ENCODE peak calls at places on chromosomes 12 and 14, in ten cellular contexts. I is GM12891, H is lower leg skin, S is stomach, J is IMR-90, L is right lobe of liver, M is A549, N is adrenal gland, R is testis, T is upper lobe of left lung. X is an unnamed sample.

GRCh38 chr12:127360580-127360979 is 906.4 kb upstream of the TMEM132C start:
- DNase-seq in I (no peak), H (no peak), S (no peak), J (no peak), L (no peak), M (no peak), N (no peak), R (peak; percentile 41), T (no peak), X (no peak)

GRCh38 chr14:81169711-81170103 is 51.1 kb downstream of the GTF2A1 start:
- DNase-seq in I (no peak), H (peak; percentile 71), S (peak; percentile 58), J (peak; percentile 7), L (peak; percentile 81), M (no peak), N (peak; percentile 82), R (peak; percentile 71), T (no peak), X (no peak)

GRCh38 chr12:81077329-81077685 is 572 bp upstream of the ACSS3 start:
- DNase-seq in I (no peak), H (no peak), S (no peak), J (no peak), L (peak; percentile 82), M (no peak), N (peak; percentile 47), R (peak; percentile 60), T (no peak), X (peak; percentile 25)

GRCh38 chr12:232731-233614 is 19.0 kb upstream of the SLC6A12 start:
- DNase-seq in I (no peak), H (no peak), S (peak; percentile 17), J (no peak), L (no peak), M (no peak), N (no peak), R (no peak), T (no peak), X (no peak)

GRCh38 chr14:67285876-67286452 is 44.7 kb downstream of the PALS1 start:
- DNase-seq in I (no peak), H (no peak), S (no peak), J (peak; percentile 64), L (no peak), M (peak; percentile 59), N (no peak), R (no peak), T (no peak), X (no peak)

GRCh38 chr12:62332598-62332997 is 72.4 kb downstream of the USP15 start:
- DNase-seq in I (no peak), H (no peak), S (no peak), J (peak; percentile 79), L (no peak), M (no peak), N (no peak), R (no peak), T (no peak), X (no peak)

GRCh38 chr14:23186913-23187654 is 3.6 kb upstream of the SLC7A8 start:
- DNase-seq in I (peak; percentile 29), H (peak; percentile 51), S (peak; percentile 46), J (peak; percentile 76), L (no peak), M (peak; percentile 74), N (peak; percentile 53), R (peak; percentile 75), T (no peak), X (peak; percentile 11)

GRCh38 chr12:102350070-102350469 is 130.3 kb downstream of the IGF1 start:
- DNase-seq in I (no peak), H (no peak), S (no peak), J (no peak), L (no peak), M (no peak), N (no peak), R (no peak), T (no peak), X (no peak)

GRCh38 chr12:85831327-85831990 is 4.8 kb downstream of the RASSF9 start:
- DNase-seq in I (no peak), H (no peak), S (no peak), J (no peak), L (no peak), M (no peak), N (no peak), R (no peak), T (no peak), X (no peak)

DNA sequence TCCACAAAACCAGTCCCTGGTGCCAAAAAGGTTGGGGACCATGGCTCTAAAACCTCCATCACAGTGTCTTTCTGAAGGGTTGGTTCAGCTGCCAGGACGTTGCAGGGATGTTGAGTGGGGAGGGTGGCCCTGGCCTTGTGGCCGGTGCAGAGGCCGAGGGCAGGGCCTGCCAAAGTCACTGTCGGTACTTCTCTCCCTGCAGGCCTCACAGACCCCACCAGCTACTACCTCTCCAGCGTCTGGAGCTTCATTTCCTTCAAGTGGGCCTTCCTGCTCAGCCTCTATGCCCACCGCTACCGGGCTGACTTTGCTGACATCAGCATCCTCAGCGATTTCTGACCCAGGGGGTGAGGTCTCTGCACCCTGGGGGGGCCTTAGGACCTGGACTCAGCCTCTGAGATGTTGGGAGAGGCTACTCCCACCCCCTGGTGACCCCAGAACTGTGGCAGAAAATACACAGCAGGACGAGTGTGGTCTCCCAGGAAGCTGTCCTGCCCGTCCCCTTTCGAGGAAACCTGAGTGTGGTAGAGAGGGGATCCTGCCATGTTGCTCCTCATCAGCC is 7.0 kb downstream of the SLC48A1 start:
- DNase-seq in I (no peak), H (no peak), S (no peak), J (no peak), L (no peak), M (no peak), N (no peak), R (no peak), T (no peak), X (no peak)
- TF ChIP-seq POLR2A in I (no peak), H (no peak), S (no peak), J (no peak), L (no peak), M (no peak), N (no peak), R (no peak), T (no peak), X (no peak)

DNA sequence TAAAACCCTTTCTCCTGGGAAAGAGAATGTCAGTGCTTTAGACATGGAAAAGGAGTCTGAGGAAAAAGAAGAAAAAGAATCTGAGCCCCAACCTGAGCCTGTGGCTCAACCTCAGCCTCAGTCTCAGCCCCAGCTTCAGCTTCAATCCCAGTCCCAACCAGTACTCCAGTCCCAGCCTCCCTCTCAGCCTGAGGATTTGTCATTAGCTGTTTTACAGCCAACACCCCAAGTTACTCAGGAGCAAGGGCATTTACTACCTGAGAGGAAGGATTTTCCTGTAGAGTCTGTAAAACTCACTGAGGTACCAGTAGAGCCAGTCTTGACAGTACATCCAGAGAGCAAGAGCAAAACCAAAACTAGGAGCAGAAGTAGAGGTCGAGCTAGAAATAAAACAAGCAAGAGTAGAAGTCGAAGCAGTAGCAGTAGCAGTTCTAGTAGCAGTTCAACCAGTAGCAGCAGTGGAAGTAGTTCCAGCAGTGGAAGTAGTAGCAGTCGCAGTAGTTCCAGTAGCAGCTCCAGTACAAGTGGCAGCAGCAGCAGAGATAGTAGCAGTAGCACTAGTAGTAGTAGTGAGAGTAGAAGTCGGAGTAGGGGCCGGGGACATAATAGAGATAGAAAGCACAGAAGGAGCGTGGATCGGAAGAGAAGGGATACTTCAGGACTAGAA is 6.1 kb downstream of the PNN start:
- DNase-seq in I (no peak), H (no peak), S (no peak), J (no peak), L (no peak), M (no peak), N (no peak), R (no peak), T (no peak), X (no peak)
- TF ChIP-seq POLR2A in I (peak; percentile 76), H (no peak), S (no peak), J (peak; percentile 22), L (no peak), M (no peak), N (no peak), R (no peak), T (no peak), X (no peak)

GRCh38 chr12:7093486-7093885 is 1.2 kb upstream of the C1R start:
- DNase-seq in I (no peak), H (no peak), S (no peak), J (no peak), L (no peak), M (no peak), N (no peak), R (no peak), T (no peak), X (no peak)

GRCh38 chr12:7091660-7092228 is 501 bp downstream of the C1R start:
- DNase-seq in I (peak; percentile 18), H (no peak), S (no peak), J (no peak), L (peak; percentile 88), M (no peak), N (peak; percentile 65), R (peak; percentile 64), T (no peak), X (no peak)

GRCh38 chr12:7092986-7093460 is 778 bp upstream of the C1R start:
- DNase-seq in I (no peak), H (no peak), S (no peak), J (no peak), L (no peak), M (no peak), N (no peak), R (peak; percentile 13), T (no peak), X (no peak)

GRCh38 chr12:7091171-7091570 is 1.1 kb downstream of the C1R start:
- DNase-seq in I (no peak), H (no peak), S (no peak), J (no peak), L (no peak), M (no peak), N (no peak), R (peak; percentile 12), T (no peak), X (no peak)

DNA sequence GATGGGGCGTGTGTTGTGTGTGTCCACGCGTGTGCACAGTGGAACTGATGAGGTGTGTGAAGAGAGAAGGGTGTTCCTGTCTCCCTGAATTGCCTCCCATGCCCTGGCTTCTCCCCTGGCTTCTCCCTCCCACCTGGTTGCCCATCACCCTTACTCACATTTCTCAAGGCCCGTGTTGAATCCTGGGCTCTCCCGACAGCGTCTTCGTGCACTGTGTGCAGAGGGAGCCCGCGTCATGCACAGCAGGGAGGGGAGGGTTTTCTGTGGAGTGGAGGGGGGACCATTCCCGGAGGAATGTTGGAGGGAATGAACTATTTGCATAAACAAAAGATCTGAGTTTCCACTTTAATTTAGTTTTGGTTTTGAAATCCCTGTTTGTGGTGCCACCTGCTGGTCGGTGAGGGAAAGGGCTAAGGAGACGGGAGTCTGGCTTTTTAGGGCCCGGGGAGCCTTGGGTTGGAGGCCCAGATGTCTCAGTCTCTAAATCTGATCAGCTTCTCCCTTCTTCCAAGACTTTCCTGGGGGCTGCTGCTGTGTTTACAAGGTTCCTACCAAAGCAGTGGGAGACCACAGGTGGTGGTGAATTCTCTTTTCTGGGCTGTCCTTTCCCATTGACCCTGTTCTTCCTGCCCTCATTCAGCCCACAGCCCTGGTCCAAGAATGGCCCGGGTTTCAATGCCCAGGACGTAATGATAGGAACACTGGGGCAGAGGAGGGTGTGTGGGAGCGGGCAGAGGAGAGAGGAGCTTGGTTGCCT is at the start of gene C1R:
- DNase-seq in I (peak; percentile 56), H (peak; percentile 76), S (peak; percentile 77), J (peak; percentile 92), L (peak; percentile 90), M (peak; percentile 72), N (peak; percentile 77), R (peak; percentile 85), T (no peak), X (peak; percentile 39)
- TF ChIP-seq POLR2A in I (no peak), H (no peak), S (no peak), J (no peak), L (peak; percentile 58), M (no peak), N (peak; percentile 25), R (no peak), T (no peak), X (no peak)

GRCh38 chr14:21203470-21204166 is 47.8 kb upstream of the OR5AU1 start:
- DNase-seq in I (no peak), H (no peak), S (no peak), J (no peak), L (no peak), M (no peak), N (no peak), R (no peak), T (no peak), X (no peak)
- TF ChIP-seq POLR2A in I (no peak), H (no peak), S (no peak), J (no peak), L (no peak), M (no peak), N (no peak), R (no peak), T (no peak), X (no peak)

X was measured in H54.